ENCODE peak calls at places on chromosomes 11 and 22, in four cellular contexts. L is K562, U is GM12891, T is GM12878. S is an unnamed sample.

GRCh38 chr11:71895961-71896360 is 17.7 kb downstream of the DEFB131B start:
- DNase-seq in L (no peak), U (no peak), T (no peak), S (peak; percentile 2)

GRCh38 chr11:60740573-60740972 is 16.1 kb downstream of the MS4A18 start:
- DNase-seq in L (no peak), U (no peak), T (no peak), S (no peak)

GRCh38 chr11:68780829-68781228 is 29.5 kb upstream of the TESMIN start:
- DNase-seq in L (peak; percentile 89), U (no peak), T (no peak), S (no peak)

GRCh38 chr22:41009222-41009948 is 58.2 kb downstream of the RBX1 start:
- DNase-seq in L (no peak), U (no peak), T (no peak), S (peak; percentile 75)

GRCh38 chr11:79342686-79343085 is 98.1 kb downstream of the TENM4 start:
- DNase-seq in L (no peak), U (no peak), T (no peak), S (no peak)

GRCh38 chr11:94400839-94401772 is at the start of gene GPR83:
- DNase-seq in L (no peak), U (no peak), T (no peak), S (no peak)

GRCh38 chr11:78231962-78232459 is 43.3 kb downstream of the USP35 start:
- DNase-seq in L (no peak), U (no peak), T (no peak), S (no peak)

GRCh38 chr11:117654856-117655255 is 142.2 kb downstream of the DSCAML1 start:
- DNase-seq in L (no peak), U (no peak), T (no peak), S (no peak)

GRCh38 chr11:100978442-100978841 is 151.2 kb downstream of the PGR start:
- DNase-seq in L (no peak), U (no peak), T (no peak), S (no peak)

GRCh38 chr11:62694455-62695167 is 5.3 kb upstream of the LRRN4CL start:
- DNase-seq in L (peak; percentile 76), U (peak; percentile 67), T (no peak), S (no peak)

GRCh38 chr11:119910650-119911049 is 181.7 kb upstream of the NECTIN1 start:
- DNase-seq in L (no peak), U (no peak), T (no peak), S (no peak)

GRCh38 chr11:131645237-131645636 is 274.8 kb downstream of the NTM start:
- DNase-seq in L (no peak), U (no peak), T (no peak), S (no peak)

GRCh38 chr22:49582671-49583070 is 245.0 kb downstream of the BRD1 start:
- DNase-seq in L (no peak), U (no peak), T (no peak), S (no peak)
- TF ChIP-seq SPI1 in L (no peak), U (no peak), T (no peak), S (no peak)

GRCh38 chr11:33109242-33109641 is 52.0 kb downstream of the CSTF3 start:
- DNase-seq in L (no peak), U (no peak), T (no peak), S (no peak)

GRCh38 chr11:33110083-33110482 is 51.2 kb downstream of the CSTF3 start:
- DNase-seq in L (no peak), U (no peak), T (no peak), S (no peak)
- TF ChIP-seq SPI1 in L (no peak), U (no peak), T (no peak), S (no peak)

DNA sequence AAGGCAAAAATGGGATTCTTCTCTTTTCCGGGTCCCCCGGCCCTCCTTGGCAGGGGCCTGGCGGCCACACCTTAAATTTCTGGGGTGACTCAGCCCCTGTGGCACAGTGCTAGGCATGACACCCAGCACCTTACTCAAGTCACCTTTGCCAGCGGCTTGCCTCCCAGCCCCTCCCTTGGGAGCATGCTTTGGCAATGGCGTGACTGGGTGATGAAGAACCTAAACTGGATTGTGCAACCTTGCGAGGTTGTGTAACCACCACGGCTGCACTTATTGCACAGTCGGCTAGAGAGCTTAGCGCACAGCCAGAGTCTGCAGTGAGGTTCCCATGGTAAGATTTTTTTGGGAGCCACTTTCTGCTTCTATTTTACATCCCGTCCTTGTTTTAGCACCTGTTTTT is 16.1 kb upstream of the LDLRAD3 start:
- DNase-seq in L (no peak), U (no peak), T (no peak), S (peak; percentile 98)
- TF ChIP-seq SPI1 in L (no peak), U (no peak), T (no peak), S (no peak)

GRCh38 chr11:2342981-2343380 is 34.1 kb upstream of the CD81 start:
- DNase-seq in L (no peak), U (no peak), T (no peak), S (no peak)
- TF ChIP-seq SPI1 in L (no peak), U (no peak), T (no peak), S (no peak)

DNA sequence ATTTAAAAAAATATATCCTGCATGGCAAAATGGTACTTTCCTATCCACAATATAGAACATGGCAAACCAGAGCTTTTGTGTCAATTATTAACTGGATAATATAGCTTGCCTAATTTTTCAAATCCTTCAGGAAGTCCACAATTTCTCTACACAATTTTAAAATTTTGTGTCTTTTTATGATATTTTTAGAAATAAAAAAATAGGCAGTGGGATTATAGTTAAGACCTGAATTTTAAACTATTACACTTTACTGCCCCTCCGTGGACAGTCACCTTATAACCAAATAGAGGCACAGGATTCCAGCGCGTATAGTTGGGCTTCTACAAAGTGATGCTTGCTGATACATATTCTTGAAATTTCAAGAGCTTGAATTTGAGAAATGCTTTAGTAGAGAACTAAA is 2.1 kb upstream of the DMC1 start:
- DNase-seq in L (peak; percentile 34), U (peak; percentile 22), T (peak; percentile 12), S (no peak)
- TF ChIP-seq SPI1 in L (no peak), U (no peak), T (no peak), S (no peak)